ENCODE peak calls at places on chromosomes 6 and 20, in four cellular contexts. X is GM12878, W is HepG2, E is K562. Y is an unnamed sample.

GRCh38 chr6:100343678-100344077 is 121.0 kb downstream of the SIM1 start:
- DNase-seq in X (no peak), W (no peak), E (no peak), Y (no peak)

GRCh38 chr6:4732691-4733315 is 43.4 kb upstream of the CDYL start:
- DNase-seq in X (no peak), W (peak), E (peak), Y (peak)

GRCh38 chr6:25014806-25015560 is 79.2 kb upstream of the RIPOR2 start:
- DNase-seq in X (no peak), W (no peak), E (no peak), Y (no peak)

GRCh38 chr20:62378215-62378614 is 8.7 kb upstream of the RPS21 start:
- DNase-seq in X (no peak), W (no peak), E (no peak), Y (no peak)

GRCh38 chr20:35772563-35773058 is 796 bp downstream of the PHF20 start:
- DNase-seq in X (no peak), W (no peak), E (no peak), Y (no peak)

GRCh38 chr6:115271434-115271833 is 789.3 kb downstream of the FRK start:
- DNase-seq in X (no peak), W (no peak), E (no peak), Y (no peak)

GRCh38 chr6:157030756-157031155 is 253.6 kb downstream of the ARID1B start:
- DNase-seq in X (no peak), W (no peak), E (no peak), Y (no peak)

GRCh38 chr20:45306431-45306982 is at the start of gene RBPJL:
- DNase-seq in X (no peak), W (no peak), E (peak), Y (peak)

GRCh38 chr20:57221916-57222630 is 44.4 kb downstream of the BMP7 start:
- DNase-seq in X (no peak), W (no peak), E (no peak), Y (no peak)

GRCh38 chr6:32700391-32701040 is 34.1 kb upstream of the HLA-DQB1 start:
- DNase-seq in X (no peak), W (peak), E (peak), Y (peak)

GRCh38 chr6:123997223-123997622 is 193.6 kb downstream of the NKAIN2 start:
- DNase-seq in X (no peak), W (no peak), E (peak), Y (no peak)

GRCh38 chr6:105898286-105898685 is 187.8 kb upstream of the PRDM1 start:
- DNase-seq in X (no peak), W (no peak), E (no peak), Y (no peak)

GRCh38 chr6:91569071-91569470 is 982.2 kb upstream of the MAP3K7 start:
- DNase-seq in X (no peak), W (no peak), E (no peak), Y (no peak)

GRCh38 chr20:61253640-61254511 is 1.8 kb downstream of the CDH4 start:
- DNase-seq in X (no peak), W (no peak), E (no peak), Y (peak)

GRCh38 chr6:163355471-163355991 is 59.0 kb upstream of the QKI start:
- DNase-seq in X (no peak), W (peak), E (no peak), Y (no peak)

GRCh38 chr6:131400054-131400781 is 172.8 kb upstream of the ARG1 start:
- DNase-seq in X (no peak), W (peak), E (peak), Y (no peak)

GRCh38 chr6:2841264-2842138 is at the start of gene SERPINB1:
- DNase-seq in X (no peak), W (peak), E (peak), Y (peak)

GRCh38 chr6:2845880-2846208 is 4.2 kb upstream of the SERPINB1 start:
- DNase-seq in X (no peak), W (no peak), E (no peak), Y (no peak)

GRCh38 chr6:2842139-2842552 is 483 bp upstream of the SERPINB1 start:
- DNase-seq in X (no peak), W (no peak), E (no peak), Y (no peak)

GRCh38 chr6:2840794-2841061 is 935 bp downstream of the SERPINB1 start:
- DNase-seq in X (no peak), W (no peak), E (no peak), Y (no peak)

DNA sequence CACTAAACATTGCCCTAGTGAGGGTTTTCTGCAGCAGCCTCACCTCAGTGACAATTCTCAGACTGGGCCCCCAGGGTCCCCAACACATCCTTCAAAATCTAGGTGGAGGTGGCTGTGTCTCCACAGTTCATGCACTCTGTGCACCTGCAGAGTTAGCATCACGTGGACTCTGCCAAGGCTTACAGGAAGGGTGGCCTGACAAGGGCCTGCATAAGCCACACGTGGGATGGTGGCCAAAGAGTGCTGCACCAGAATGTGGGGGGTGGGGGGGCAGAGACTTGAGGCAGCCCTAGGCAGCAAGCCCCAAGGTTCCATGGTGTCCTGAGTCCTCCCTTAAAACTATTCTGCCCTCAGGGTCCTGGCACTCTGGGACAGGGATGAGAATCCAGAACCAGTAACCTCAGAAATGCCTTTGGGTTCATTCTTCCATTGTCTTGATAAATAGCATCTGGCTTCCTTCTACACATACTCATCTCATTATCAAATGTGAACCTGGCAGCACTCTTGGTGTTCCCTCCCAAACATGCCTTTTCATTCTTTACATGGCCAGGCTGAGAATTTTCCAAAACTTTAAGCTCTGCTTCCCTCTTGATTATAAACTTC is 1.6 kb upstream of the SERPINB1 start:
- DNase-seq in X (no peak), W (no peak), E (no peak), Y (no peak)
- TF ChIP-seq ESRRA in X (no peak), W (no peak), E (no peak), Y (no peak)

DNA sequence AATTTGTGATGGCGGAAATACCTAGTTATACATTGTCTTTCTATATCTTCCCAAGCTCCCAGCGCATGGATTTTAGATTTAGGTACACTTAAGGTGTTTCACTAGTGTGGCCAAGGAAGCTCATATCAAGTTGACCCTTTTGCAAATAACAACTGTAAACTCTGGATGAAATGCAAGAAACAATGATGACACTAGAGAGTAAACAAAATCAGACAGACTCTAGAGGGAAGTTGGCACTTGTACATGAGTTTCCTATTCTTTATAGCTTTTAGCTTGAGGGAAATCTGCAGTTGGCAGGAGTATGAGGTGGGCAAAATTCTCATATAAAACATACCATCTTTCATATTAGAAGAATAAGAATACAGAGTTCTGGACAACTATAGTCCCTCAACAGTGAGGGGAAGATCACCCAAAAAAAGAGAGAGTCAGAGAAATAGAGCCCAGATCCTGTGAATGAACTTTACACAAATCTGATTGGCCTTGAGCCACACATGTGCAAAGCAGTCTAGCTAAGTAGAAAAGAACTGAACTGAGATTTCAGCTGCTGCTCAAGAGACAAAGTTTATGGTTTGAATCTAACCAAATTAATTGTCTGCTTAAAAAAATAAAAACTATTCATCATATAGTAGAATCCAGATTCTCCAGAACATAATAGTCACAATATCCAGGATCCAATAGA is 26.1 kb downstream of the TXLNB start:
- DNase-seq in X (no peak), W (no peak), E (no peak), Y (no peak)
- TF ChIP-seq CTCF in X (no peak), W (no peak), E (no peak), Y (no peak)

DNA sequence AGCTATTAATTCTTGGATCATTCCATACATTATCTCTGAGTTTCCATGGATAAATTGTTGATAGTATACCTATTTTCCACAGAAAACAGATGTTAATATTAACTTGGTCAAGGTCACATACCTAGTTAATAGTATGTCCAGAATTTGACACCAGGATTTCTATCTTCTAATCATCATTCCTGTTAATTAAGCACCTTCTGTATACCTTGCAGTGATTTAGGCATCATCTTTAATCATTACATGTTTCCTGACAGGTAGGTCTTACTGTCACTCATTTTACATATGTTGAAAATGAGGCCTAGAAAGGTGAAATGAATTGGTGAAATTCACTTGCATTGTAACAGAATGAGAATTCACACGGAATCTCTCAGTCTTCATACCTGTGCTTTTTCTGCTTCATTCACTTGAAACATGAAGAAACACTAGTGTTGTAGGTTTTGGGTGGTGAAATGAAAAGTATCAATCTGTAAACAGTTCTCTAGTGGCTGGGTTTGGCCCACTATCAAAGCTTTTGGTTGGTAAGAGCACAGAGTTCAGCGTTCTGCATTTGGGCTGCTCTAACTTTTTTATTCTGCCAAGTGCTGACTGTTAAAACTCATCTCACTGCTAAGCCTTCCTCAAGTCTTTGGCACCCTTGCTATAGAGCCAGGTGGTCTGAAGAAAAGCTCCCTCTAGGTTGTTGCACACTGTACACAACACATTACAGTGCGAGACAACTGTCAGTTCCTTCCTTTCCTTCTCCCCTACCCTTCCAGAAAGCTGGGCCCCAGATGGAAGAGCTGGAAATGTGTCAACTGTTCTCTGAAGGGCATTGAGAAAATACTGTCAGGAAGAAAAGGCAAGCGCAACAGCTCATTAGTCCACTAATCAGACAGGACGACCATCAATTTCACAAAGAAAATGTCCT is 57.8 kb upstream of the C20orf144 start:
- DNase-seq in X (no peak), W (no peak), E (no peak), Y (no peak)
- TF ChIP-seq ATF3 in X (no peak), W (no peak), E (no peak), Y (no peak)

DNA sequence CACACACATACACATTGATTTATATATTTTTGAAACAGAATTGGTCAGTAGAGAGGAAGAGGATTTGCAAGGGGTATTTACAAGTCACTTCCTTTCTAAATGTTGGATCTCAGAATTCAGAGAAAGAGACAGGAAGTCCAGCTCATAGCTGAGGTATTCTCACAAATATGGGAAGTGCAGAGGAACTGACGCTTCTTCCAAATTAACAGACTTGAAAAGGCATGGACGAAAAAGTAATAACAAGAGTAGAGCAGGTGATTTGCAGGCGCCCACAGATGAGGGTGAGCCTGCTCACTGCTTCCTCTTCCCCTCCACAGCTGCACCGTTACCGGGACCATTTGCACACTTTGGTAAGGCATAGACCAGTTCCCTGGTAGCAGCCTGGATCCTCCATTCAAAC is 246.4 kb downstream of the PHACTR1 start:
- DNase-seq in X (no peak), W (no peak), E (no peak), Y (no peak)
- TF ChIP-seq ESRRA in X (no peak), W (no peak), E (no peak), Y (no peak)

DNA sequence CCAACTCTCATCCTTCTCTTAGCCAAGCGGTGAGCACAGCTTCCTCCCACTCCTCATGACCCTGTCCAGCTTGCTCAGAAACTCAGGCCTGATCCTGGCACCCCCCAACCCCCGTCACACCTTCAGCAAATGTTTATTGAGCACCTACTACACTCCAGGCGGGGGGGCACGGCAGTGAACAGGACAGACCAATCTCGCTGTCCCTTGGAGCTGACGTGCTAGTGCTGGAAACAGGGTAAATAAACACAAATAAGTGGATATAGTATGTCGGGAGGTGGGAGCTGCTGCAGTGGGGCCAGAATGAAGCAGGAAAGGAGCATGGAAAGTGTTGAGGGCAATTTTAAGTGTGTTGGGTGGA is 7.4 kb upstream of the SPDEF start:
- DNase-seq in X (no peak), W (no peak), E (no peak), Y (no peak)
- TF ChIP-seq CTCF in X (no peak), W (no peak), E (no peak), Y (no peak)

DNA sequence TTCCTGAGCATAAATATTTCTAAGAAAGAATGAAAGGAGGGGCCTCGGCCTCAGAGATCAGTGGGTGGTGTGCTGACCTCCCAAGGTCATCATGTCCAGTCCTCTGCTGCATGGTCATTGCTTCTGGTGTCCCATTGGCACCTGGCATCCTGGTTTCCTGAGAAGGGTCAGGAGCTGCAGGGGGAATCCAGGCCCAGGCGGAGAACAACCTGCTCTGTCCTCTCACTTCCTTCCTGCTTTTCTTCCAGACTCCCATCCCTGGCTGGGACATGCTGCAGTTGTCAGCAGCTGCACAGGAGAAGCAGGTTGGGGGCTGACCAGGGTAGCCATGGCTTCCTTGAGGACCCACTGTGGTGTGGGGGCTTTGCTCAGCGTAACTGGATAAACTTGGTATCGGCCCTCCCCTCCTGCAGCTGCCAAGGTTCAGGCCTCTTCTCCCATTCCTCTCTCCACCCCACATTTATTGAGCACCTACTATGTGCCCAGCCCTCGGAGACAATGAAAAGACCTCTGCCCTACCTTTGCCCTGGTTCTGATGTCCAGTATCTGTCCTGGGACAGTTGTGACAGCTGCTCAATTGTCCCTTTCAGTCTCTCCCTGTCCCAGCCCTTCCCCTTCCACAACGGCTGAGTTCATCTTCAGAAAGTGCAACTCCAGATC is 155.2 kb downstream of the CEBPB start:
- DNase-seq in X (no peak), W (no peak), E (no peak), Y (no peak)
- TF ChIP-seq ATF3 in X (no peak), W (no peak), E (no peak), Y (no peak)

Y was measured in WTC11.